ENCODE peak calls at places on chromosomes 2 and 18, in ten cellular contexts. X is putamen; N is SK-MEL-5; R is neuronal stem cell; F is iPS-NIHi11; I is activated T-helper 1 cell treated with Interleukin-2 at 50 U/mL for 16 hours; K is Daoy; P is activated naive CD8-positive, alpha-beta T cell treated with anti-CD3 and anti-CD28 coated beads, Interleukin-2, amount 10 ng/mL, durations not matched to agents 7 days and 5 days; Y is T-helper 2 cell; O is stimulated activated CD8-positive, alpha-beta memory T cell treated with anti-CD3 and anti-CD28 coated beads, Interleukin-7, amount 100 ng/mL, for 24 hours. Z is an unnamed sample.

GRCh38 chr2:134253117-134253704 is 661 bp upstream of the MGAT5 start:
- DNase-seq in X (no peak), N (no peak), R (no peak), F (no peak), I (no peak), K (no peak), P (no peak), Y (no peak), O (no peak), Z (no peak)

GRCh38 chr2:79619976-79620375 is 107.1 kb downstream of the CTNNA2 start:
- DNase-seq in X (no peak), N (no peak), R (no peak), F (no peak), I (no peak), K (no peak), P (no peak), Y (no peak), O (no peak), Z (no peak)

GRCh38 chr18:24413148-24413547 is 13.3 kb upstream of the IMPACT start:
- DNase-seq in X (no peak), N (peak), R (no peak), F (peak), I (no peak), K (no peak), P (no peak), Y (no peak), O (no peak), Z (peak)

GRCh38 chr2:101204400-101205095 is 48.1 kb upstream of the CNOT11 start:
- DNase-seq in X (no peak), N (peak), R (no peak), F (no peak), I (no peak), K (no peak), P (no peak), Y (no peak), O (no peak), Z (no peak)

GRCh38 chr18:55856191-55856590 is 268.2 kb upstream of the TCF4 start:
- DNase-seq in X (no peak), N (peak), R (no peak), F (no peak), I (no peak), K (peak), P (no peak), Y (no peak), O (no peak), Z (peak)

GRCh38 chr2:112493858-112494648 is 12.1 kb downstream of the TTL start:
- DNase-seq in X (no peak), N (peak), R (no peak), F (no peak), I (no peak), K (peak), P (no peak), Y (no peak), O (no peak), Z (no peak)

GRCh38 chr2:149219853-149220252 is 110.5 kb upstream of the LYPD6 start:
- DNase-seq in X (peak), N (peak), R (no peak), F (no peak), I (no peak), K (no peak), P (no peak), Y (no peak), O (no peak), Z (no peak)

GRCh38 chr2:202780514-202781021 is 91.0 kb downstream of the ICA1L start:
- DNase-seq in X (no peak), N (no peak), R (no peak), F (no peak), I (no peak), K (peak), P (no peak), Y (no peak), O (no peak), Z (no peak)

GRCh38 chr18:21053127-21053526 is 58.5 kb downstream of the ROCK1 start:
- DNase-seq in X (no peak), N (no peak), R (no peak), F (no peak), I (no peak), K (no peak), P (no peak), Y (no peak), O (no peak), Z (no peak)

GRCh38 chr2:210502997-210503621 is 26.6 kb upstream of the LANCL1 start:
- DNase-seq in X (peak), N (peak), R (peak), F (peak), I (no peak), K (peak), P (no peak), Y (no peak), O (peak), Z (peak)

GRCh38 chr18:58887613-58887963 is 22.9 kb downstream of the ZNF532 start:
- DNase-seq in X (no peak), N (peak), R (no peak), F (no peak), I (no peak), K (peak), P (peak), Y (no peak), O (no peak), Z (no peak)

GRCh38 chr2:23015651-23016050 is 369.3 kb upstream of the KLHL29 start:
- DNase-seq in X (no peak), N (no peak), R (no peak), F (no peak), I (no peak), K (no peak), P (no peak), Y (no peak), O (no peak), Z (no peak)

GRCh38 chr2:217090024-217090473 is 230.2 kb upstream of the TNP1 start:
- DNase-seq in X (peak), N (no peak), R (no peak), F (no peak), I (no peak), K (no peak), P (no peak), Y (no peak), O (no peak), Z (no peak)

GRCh38 chr2:37786854-37787253 is 115.4 kb upstream of the CDC42EP3 start:
- DNase-seq in X (no peak), N (no peak), R (no peak), F (no peak), I (no peak), K (peak), P (no peak), Y (no peak), O (no peak), Z (no peak)

GRCh38 chr2:238466242-238466598 is 39.5 kb downstream of the ASB1 start:
- DNase-seq in X (no peak), N (no peak), R (no peak), F (peak), I (no peak), K (no peak), P (no peak), Y (no peak), O (no peak), Z (peak)

GRCh38 chr2:196677404-196677803 is 37.9 kb downstream of the CCDC150 start:
- DNase-seq in X (peak), N (no peak), R (no peak), F (no peak), I (no peak), K (peak), P (no peak), Y (no peak), O (no peak), Z (no peak)

GRCh38 chr2:210445116-210445707 is 31.3 kb downstream of the LANCL1 start:
- DNase-seq in X (no peak), N (peak), R (no peak), F (peak), I (no peak), K (no peak), P (no peak), Y (no peak), O (no peak), Z (peak)

GRCh38 chr2:177983183-177983788 is 89.3 kb downstream of the PDE11A start:
- DNase-seq in X (no peak), N (peak), R (peak), F (peak), I (no peak), K (peak), P (no peak), Y (no peak), O (no peak), Z (peak)

Z was measured in GM23338.